ENCODE peak calls at places on chromosomes 13 and 19, in nine cellular contexts. U, O, Z, B, F, I, H, J and T are unnamed samples.

GRCh38 chr13:41019027-41019487 is at the start of gene ELF1:
- DNase-seq in U (peak; percentile 48), O (peak; percentile 50), Z (peak; percentile 76), B (no peak), F (no peak), I (peak; percentile 69), H (peak; percentile 33), J (peak; percentile 40), T (peak; percentile 79)

GRCh38 chr19:38647966-38648788 is 728 bp downstream of the ACTN4 start:
- DNase-seq in U (no peak), O (no peak), Z (no peak), B (no peak), F (no peak), I (no peak), H (no peak), J (no peak), T (no peak)

GRCh38 chr19:40623403-40624239 is 22.5 kb downstream of the LTBP4 start:
- DNase-seq in U (no peak), O (peak; percentile 98), Z (no peak), B (no peak), F (no peak), I (peak; percentile 60), H (no peak), J (no peak), T (no peak)

GRCh38 chr19:7989071-7989575 is 16.3 kb downstream of the ELAVL1 start:
- DNase-seq in U (no peak), O (no peak), Z (no peak), B (no peak), F (no peak), I (no peak), H (no peak), J (no peak), T (no peak)

GRCh38 chr19:32233885-32234284 is 111.5 kb upstream of the ZNF507 start:
- DNase-seq in U (no peak), O (no peak), Z (no peak), B (no peak), F (no peak), I (no peak), H (no peak), J (no peak), T (no peak)

GRCh38 chr13:51920786-51921185 is 59.0 kb downstream of the CCDC70 start:
- DNase-seq in U (no peak), O (no peak), Z (no peak), B (no peak), F (no peak), I (peak; percentile 31), H (no peak), J (no peak), T (no peak)

GRCh38 chr13:24208314-24208713 is 47.8 kb downstream of the SPATA13 start:
- DNase-seq in U (peak; percentile 84), O (no peak), Z (no peak), B (no peak), F (no peak), I (no peak), H (no peak), J (no peak), T (peak; percentile 50)

GRCh38 chr13:41054212-41054877 is 7.0 kb upstream of the WBP4 start:
- DNase-seq in U (peak; percentile 38), O (no peak), Z (peak; percentile 58), B (no peak), F (no peak), I (no peak), H (no peak), J (peak; percentile 17), T (no peak)

GRCh38 chr19:40266111-40266510 is 19.0 kb downstream of the AKT2 start:
- DNase-seq in U (no peak), O (no peak), Z (no peak), B (no peak), F (peak; percentile 76), I (no peak), H (no peak), J (no peak), T (no peak)

GRCh38 chr13:78680611-78681010 is 21.7 kb upstream of the OBI1 start:
- DNase-seq in U (no peak), O (no peak), Z (no peak), B (no peak), F (no peak), I (no peak), H (no peak), J (no peak), T (no peak)

GRCh38 chr19:12126707-12127106 is 13.4 kb downstream of the ZNF20 start:
- DNase-seq in U (peak; percentile 13), O (peak; percentile 30), Z (peak; percentile 12), B (no peak), F (no peak), I (no peak), H (no peak), J (peak; percentile 2), T (no peak)

GRCh38 chr19:47765522-47766358 is 12.8 kb upstream of the SELENOW start:
- DNase-seq in U (no peak), O (peak; percentile 62), Z (peak; percentile 23), B (peak; percentile 80), F (peak; percentile 80), I (no peak), H (peak; percentile 44), J (no peak), T (no peak)

GRCh38 chr19:16807416-16808274 is 21.6 kb upstream of the SIN3B start:
- DNase-seq in U (no peak), O (no peak), Z (no peak), B (no peak), F (no peak), I (no peak), H (no peak), J (no peak), T (no peak)

GRCh38 chr19:7547153-7547552 is 11.6 kb downstream of the PNPLA6 start:
- DNase-seq in U (no peak), O (no peak), Z (no peak), B (no peak), F (no peak), I (no peak), H (no peak), J (no peak), T (no peak)

GRCh38 chr19:32387701-32388392 is 17.7 kb upstream of the DPY19L3 start:
- DNase-seq in U (peak; percentile 38), O (no peak), Z (no peak), B (no peak), F (no peak), I (peak; percentile 78), H (no peak), J (no peak), T (no peak)

GRCh38 chr19:43430142-43430710 is 15.5 kb downstream of the TEX101 start:
- DNase-seq in U (no peak), O (no peak), Z (no peak), B (no peak), F (no peak), I (no peak), H (no peak), J (no peak), T (no peak)

GRCh38 chr19:10835754-10836477 is at the start of gene TMED1:
- DNase-seq in U (peak; percentile 100), O (peak; percentile 98), Z (peak; percentile 94), B (peak; percentile 96), F (peak; percentile 97), I (peak; percentile 98), H (peak; percentile 100), J (peak; percentile 89), T (peak; percentile 94)
- H3K27ac ChIP-seq in U (peak within 1 kb of the TSS; percentile 98), O (peak within 1 kb of the TSS; percentile 97), Z (peak within 1 kb of the TSS; percentile 95), B (peak within 1 kb of the TSS; percentile 100), F (peak within 1 kb of the TSS; percentile 96), I (peak within 1 kb of the TSS; percentile 99), H (peak within 1 kb of the TSS; percentile 73), J (peak within 1 kb of the TSS; percentile 96), T (peak within 1 kb of the TSS; percentile 94)

GRCh38 chr19:2084993-2085720 is 11.0 kb downstream of the MOB3A start:
- DNase-seq in U (no peak), O (no peak), Z (peak; percentile 96), B (no peak), F (peak; percentile 59), I (peak; percentile 87), H (no peak), J (peak; percentile 94), T (no peak)
- H3K27ac ChIP-seq in U (no peak overlapping the region), O (peak overlapping the region; percentile 59), Z (peak overlapping the region; percentile 93), B (no peak overlapping the region), F (no peak overlapping the region), I (peak overlapping the region; percentile 27), H (no peak overlapping the region), J (peak overlapping the region; percentile 98), T (no peak overlapping the region)

DNA sequence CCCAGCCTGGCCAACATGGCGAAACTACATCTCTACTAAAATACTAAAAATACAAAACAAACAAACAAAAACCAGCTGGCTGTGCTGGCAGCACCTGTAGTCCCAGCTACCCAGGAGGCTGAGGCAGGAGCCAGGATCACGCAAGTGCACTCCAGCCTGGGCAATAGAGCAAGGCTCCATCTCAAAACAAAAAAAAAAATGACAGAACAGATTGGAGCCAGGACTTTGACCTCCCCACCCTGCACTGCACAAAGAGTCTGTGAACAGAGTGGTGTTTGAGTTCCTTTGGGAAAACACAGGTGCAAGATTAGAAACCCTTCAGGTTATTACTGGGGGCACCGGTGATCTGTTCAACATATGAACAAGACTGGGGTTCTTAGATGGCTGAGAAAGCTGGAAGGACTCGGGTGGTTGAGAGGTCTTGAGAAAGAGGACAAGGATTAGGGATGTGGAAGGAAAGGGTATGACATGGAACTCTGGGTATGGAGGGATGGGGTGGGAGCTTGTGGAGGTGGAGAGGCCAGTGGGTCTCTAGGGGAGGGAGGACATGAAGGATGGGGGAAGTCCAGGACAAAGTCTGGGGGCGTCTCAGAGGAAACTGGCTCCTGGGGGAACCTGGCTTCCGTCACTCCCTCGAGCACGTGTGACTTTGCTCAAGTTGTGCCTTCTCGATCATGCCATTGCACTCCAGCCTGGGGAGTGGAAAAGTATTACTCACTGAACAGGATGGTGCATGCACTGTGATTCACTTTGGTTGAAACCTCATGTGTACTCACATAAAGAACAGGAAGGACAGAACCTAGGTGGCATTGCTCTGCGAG is 25.9 kb downstream of the RCN3 start:
- DNase-seq in U (peak; percentile 72), O (no peak), Z (peak; percentile 32), B (no peak), F (no peak), I (no peak), H (no peak), J (no peak), T (peak; percentile 83)
- H3K27ac ChIP-seq in U (no peak overlapping the region), O (no peak overlapping the region), Z (peak overlapping the region; percentile 55), B (no peak overlapping the region), F (no peak overlapping the region), I (no peak overlapping the region), H (no peak overlapping the region), J (peak overlapping the region; percentile 49), T (peak overlapping the region; percentile 94)

GRCh38 chr13:20495087-20496023 is 30.3 kb downstream of the CRYL1 start:
- DNase-seq in U (peak; percentile 73), O (peak; percentile 54), Z (peak; percentile 68), B (peak; percentile 54), F (no peak), I (peak; percentile 81), H (peak; percentile 29), J (peak; percentile 46), T (no peak)

GRCh38 chr13:20499986-20500385 is 25.7 kb downstream of the CRYL1 start:
- DNase-seq in U (no peak), O (no peak), Z (no peak), B (no peak), F (no peak), I (no peak), H (no peak), J (no peak), T (no peak)

GRCh38 chr13:20498659-20499058 is 27.0 kb downstream of the CRYL1 start:
- DNase-seq in U (no peak), O (no peak), Z (no peak), B (no peak), F (no peak), I (no peak), H (no peak), J (no peak), T (no peak)

GRCh38 chr13:20498129-20498528 is 27.5 kb downstream of the CRYL1 start:
- DNase-seq in U (no peak), O (no peak), Z (no peak), B (no peak), F (no peak), I (no peak), H (no peak), J (no peak), T (no peak)

GRCh38 chr13:20497376-20497775 is 28.3 kb downstream of the CRYL1 start:
- DNase-seq in U (no peak), O (no peak), Z (no peak), B (no peak), F (no peak), I (no peak), H (no peak), J (no peak), T (no peak)
- H3K27ac ChIP-seq in U (no peak overlapping the region), O (no peak overlapping the region), Z (no peak overlapping the region), B (no peak overlapping the region), F (no peak overlapping the region), I (no peak overlapping the region), H (no peak overlapping the region), J (no peak overlapping the region), T (no peak overlapping the region)